ENCODE peak calls at places on chromosomes 6 and 20, in six cellular contexts. One of them, this sample, is unnamed.

GRCh38 chr6:3444276-3445088 is 12.4 kb downstream of the SLC22A23 start:
- DNase-seq in K562: no peak
- DNase-seq in sigmoid colon: no peak
- DNase-seq in suprapubic skin: no peak
- DNase-seq in prostate gland: no peak
- DNase-seq in upper lobe of left lung: no peak
- DNase-seq in this sample: no peak

GRCh38 chr6:136087986-136088385 is 162.1 kb downstream of the MTFR2 start:
- DNase-seq in sigmoid colon: no peak
- DNase-seq in upper lobe of left lung: no peak
- DNase-seq in K562: no peak
- DNase-seq in prostate gland: no peak
- DNase-seq in suprapubic skin: no peak
- DNase-seq in this sample: no peak

GRCh38 chr6:142377112-142377848 is 75.5 kb downstream of the ADGRG6 start:
- DNase-seq in upper lobe of left lung: no peak
- DNase-seq in K562: peak; percentile 13
- DNase-seq in sigmoid colon: no peak
- DNase-seq in suprapubic skin: no peak
- DNase-seq in prostate gland: peak; percentile 63
- DNase-seq in this sample: no peak

GRCh38 chr6:11192167-11192566 is 40.3 kb downstream of the NEDD9 start:
- DNase-seq in upper lobe of left lung: no peak
- DNase-seq in suprapubic skin: no peak
- DNase-seq in prostate gland: no peak
- DNase-seq in K562: no peak
- DNase-seq in sigmoid colon: no peak
- DNase-seq in this sample: no peak

GRCh38 chr6:136333824-136334464 is 44.3 kb upstream of the BCLAF1 start:
- DNase-seq in prostate gland: no peak
- DNase-seq in upper lobe of left lung: peak; percentile 15
- DNase-seq in K562: peak; percentile 34
- DNase-seq in suprapubic skin: no peak
- DNase-seq in sigmoid colon: no peak
- DNase-seq in this sample: no peak

GRCh38 chr6:75065524-75065923 is 140.3 kb downstream of the COL12A1 start:
- DNase-seq in suprapubic skin: no peak
- DNase-seq in prostate gland: no peak
- DNase-seq in upper lobe of left lung: no peak
- DNase-seq in K562: no peak
- DNase-seq in sigmoid colon: no peak
- DNase-seq in this sample: no peak

GRCh38 chr6:68638225-68638900 is 3.3 kb downstream of the ADGRB3 start:
- DNase-seq in upper lobe of left lung: no peak
- DNase-seq in K562: peak; percentile 34
- DNase-seq in prostate gland: no peak
- DNase-seq in sigmoid colon: peak; percentile 66
- DNase-seq in suprapubic skin: no peak
- DNase-seq in this sample: no peak

GRCh38 chr6:24412294-24412693 is 9.6 kb downstream of the MRS2 start:
- DNase-seq in upper lobe of left lung: no peak
- DNase-seq in K562: no peak
- DNase-seq in prostate gland: no peak
- DNase-seq in sigmoid colon: no peak
- DNase-seq in suprapubic skin: no peak
- DNase-seq in this sample: no peak

GRCh38 chr6:46217671-46218131 is 46.9 kb upstream of the ENPP5 start:
- DNase-seq in suprapubic skin: no peak
- DNase-seq in prostate gland: no peak
- DNase-seq in sigmoid colon: no peak
- DNase-seq in K562: no peak
- DNase-seq in upper lobe of left lung: no peak
- DNase-seq in this sample: no peak

GRCh38 chr20:32386091-32386490 is 28.0 kb downstream of the ASXL1 start:
- DNase-seq in K562: no peak
- DNase-seq in suprapubic skin: no peak
- DNase-seq in sigmoid colon: no peak
- DNase-seq in prostate gland: peak; percentile 22
- DNase-seq in upper lobe of left lung: no peak
- DNase-seq in this sample: no peak

GRCh38 chr20:3378138-3378537 is 29.3 kb downstream of the DNAAF9 start:
- DNase-seq in suprapubic skin: no peak
- DNase-seq in upper lobe of left lung: no peak
- DNase-seq in prostate gland: no peak
- DNase-seq in K562: no peak
- DNase-seq in sigmoid colon: no peak
- DNase-seq in this sample: no peak

GRCh38 chr6:80029442-80029841 is 25.0 kb downstream of the TTK start:
- DNase-seq in sigmoid colon: no peak
- DNase-seq in K562: no peak
- DNase-seq in suprapubic skin: no peak
- DNase-seq in upper lobe of left lung: no peak
- DNase-seq in prostate gland: no peak
- DNase-seq in this sample: no peak

GRCh38 chr6:73898599-73898998 is 202.6 kb downstream of the CD109 start:
- DNase-seq in sigmoid colon: no peak
- DNase-seq in K562: no peak
- DNase-seq in suprapubic skin: no peak
- DNase-seq in prostate gland: no peak
- DNase-seq in upper lobe of left lung: no peak
- DNase-seq in this sample: no peak

GRCh38 chr6:47137073-47137472 is 94.9 kb upstream of the ADGRF1 start:
- DNase-seq in suprapubic skin: no peak
- DNase-seq in prostate gland: no peak
- DNase-seq in sigmoid colon: no peak
- DNase-seq in K562: no peak
- DNase-seq in upper lobe of left lung: no peak
- DNase-seq in this sample: no peak

GRCh38 chr6:90101403-90101802 is 195.2 kb downstream of the BACH2 start:
- DNase-seq in suprapubic skin: no peak
- DNase-seq in K562: no peak
- DNase-seq in prostate gland: no peak
- DNase-seq in upper lobe of left lung: no peak
- DNase-seq in sigmoid colon: no peak
- DNase-seq in this sample: no peak

GRCh38 chr6:13787146-13787545 is 27.2 kb downstream of the MCUR1 start:
- DNase-seq in sigmoid colon: no peak
- DNase-seq in suprapubic skin: no peak
- DNase-seq in prostate gland: no peak
- DNase-seq in K562: no peak
- DNase-seq in upper lobe of left lung: no peak
- DNase-seq in this sample: no peak

GRCh38 chr6:44452725-44453124 is 65.2 kb downstream of the CDC5L start:
- DNase-seq in suprapubic skin: no peak
- DNase-seq in sigmoid colon: no peak
- DNase-seq in upper lobe of left lung: no peak
- DNase-seq in prostate gland: no peak
- DNase-seq in K562: no peak
- DNase-seq in this sample: no peak

GRCh38 chr6:129598244-129599187 is 111.5 kb downstream of the ARHGAP18 start:
- DNase-seq in upper lobe of left lung: no peak
- DNase-seq in K562: peak; percentile 67
- DNase-seq in prostate gland: peak; percentile 39
- DNase-seq in sigmoid colon: no peak
- DNase-seq in suprapubic skin: no peak
- DNase-seq in this sample: no peak

GRCh38 chr6:167293590-167294091 is 2.5 kb downstream of the UNC93A start:
- DNase-seq in K562: no peak
- DNase-seq in suprapubic skin: no peak
- DNase-seq in prostate gland: no peak
- DNase-seq in sigmoid colon: no peak
- DNase-seq in upper lobe of left lung: no peak
- DNase-seq in this sample: peak; percentile 58

GRCh38 chr6:6717008-6717763 is 128.7 kb downstream of the LY86 start:
- DNase-seq in sigmoid colon: no peak
- DNase-seq in suprapubic skin: no peak
- DNase-seq in upper lobe of left lung: no peak
- DNase-seq in K562: no peak
- DNase-seq in prostate gland: no peak
- DNase-seq in this sample: no peak

GRCh38 chr20:6704132-6704861 is 63.2 kb upstream of the BMP2 start:
- DNase-seq in sigmoid colon: no peak
- DNase-seq in upper lobe of left lung: no peak
- DNase-seq in prostate gland: peak; percentile 23
- DNase-seq in K562: no peak
- DNase-seq in suprapubic skin: no peak
- DNase-seq in this sample: no peak

GRCh38 chr6:82118150-82118562 is 129.4 kb downstream of the IBTK start:
- DNase-seq in prostate gland: no peak
- DNase-seq in K562: no peak
- DNase-seq in upper lobe of left lung: no peak
- DNase-seq in sigmoid colon: no peak
- DNase-seq in suprapubic skin: no peak
- DNase-seq in this sample: no peak

GRCh38 chr6:33418690-33419291 is 884 bp upstream of the CUTA start:
- DNase-seq in sigmoid colon: no peak
- DNase-seq in upper lobe of left lung: no peak
- DNase-seq in suprapubic skin: peak; percentile 64
- DNase-seq in prostate gland: no peak
- DNase-seq in K562: peak; percentile 57
- DNase-seq in this sample: peak; percentile 69

GRCh38 chr20:45392733-45393132 is 14.6 kb upstream of the TP53TG5 start:
- DNase-seq in prostate gland: no peak
- DNase-seq in sigmoid colon: no peak
- DNase-seq in suprapubic skin: no peak
- DNase-seq in K562: no peak
- DNase-seq in upper lobe of left lung: no peak
- DNase-seq in this sample: no peak

GRCh38 chr6:19444481-19444880 is 392.7 kb upstream of the ID4 start:
- DNase-seq in K562: no peak
- DNase-seq in sigmoid colon: no peak
- DNase-seq in upper lobe of left lung: no peak
- DNase-seq in suprapubic skin: no peak
- DNase-seq in prostate gland: no peak
- DNase-seq in this sample: no peak

GRCh38 chr20:33812673-33813462 is 1.7 kb downstream of the CHMP4B start:
- DNase-seq in prostate gland: no peak
- DNase-seq in sigmoid colon: no peak
- DNase-seq in upper lobe of left lung: no peak
- DNase-seq in K562: peak; percentile 48
- DNase-seq in suprapubic skin: no peak
- DNase-seq in this sample: no peak

GRCh38 chr6:31005249-31006020 is 4.8 kb upstream of the MUC22 start:
- DNase-seq in upper lobe of left lung: no peak
- DNase-seq in K562: no peak
- DNase-seq in prostate gland: no peak
- DNase-seq in sigmoid colon: no peak
- DNase-seq in suprapubic skin: peak; percentile 14
- DNase-seq in this sample: no peak

GRCh38 chr6:52390361-52390727 is 28.4 kb downstream of the PAQR8 start:
- DNase-seq in upper lobe of left lung: no peak
- DNase-seq in prostate gland: peak; percentile 21
- DNase-seq in K562: peak; percentile 64
- DNase-seq in suprapubic skin: no peak
- DNase-seq in sigmoid colon: no peak
- DNase-seq in this sample: no peak
- TF ChIP-seq POLR2A in upper lobe of left lung: no peak
- TF ChIP-seq POLR2A in prostate gland: no peak
- TF ChIP-seq POLR2A in K562: no peak
- TF ChIP-seq POLR2A in suprapubic skin: no peak
- TF ChIP-seq POLR2A in sigmoid colon: no peak
- TF ChIP-seq POLR2A in this sample: no peak

GRCh38 chr6:158818008-158818579 is 1.1 kb downstream of the EZR start:
- DNase-seq in upper lobe of left lung: peak; percentile 97
- DNase-seq in suprapubic skin: peak; percentile 86
- DNase-seq in K562: peak; percentile 87
- DNase-seq in prostate gland: peak; percentile 83
- DNase-seq in sigmoid colon: peak; percentile 89
- DNase-seq in this sample: peak; percentile 96
- TF ChIP-seq POLR2AphosphoS5 in upper lobe of left lung: peak; percentile 99
- TF ChIP-seq POLR2AphosphoS5 in suprapubic skin: no peak
- TF ChIP-seq POLR2AphosphoS5 in K562: peak; percentile 57
- TF ChIP-seq POLR2AphosphoS5 in prostate gland: peak; percentile 85
- TF ChIP-seq POLR2AphosphoS5 in sigmoid colon: peak; percentile 95
- TF ChIP-seq POLR2AphosphoS5 in this sample: peak; percentile 97

GRCh38 chr20:8532169-8532568 is 400.1 kb downstream of the PLCB1 start:
- DNase-seq in K562: no peak
- DNase-seq in prostate gland: no peak
- DNase-seq in sigmoid colon: no peak
- DNase-seq in suprapubic skin: no peak
- DNase-seq in upper lobe of left lung: no peak
- DNase-seq in this sample: no peak
- TF ChIP-seq CTCF in K562: no peak
- TF ChIP-seq CTCF in prostate gland: no peak
- TF ChIP-seq CTCF in sigmoid colon: no peak
- TF ChIP-seq CTCF in suprapubic skin: no peak
- TF ChIP-seq CTCF in upper lobe of left lung: no peak
- TF ChIP-seq CTCF in this sample: no peak

GRCh38 chr20:50309764-50310672 is 119.4 kb downstream of the CEBPB start:
- DNase-seq in prostate gland: peak; percentile 3
- DNase-seq in upper lobe of left lung: no peak
- DNase-seq in K562: no peak
- DNase-seq in suprapubic skin: no peak
- DNase-seq in sigmoid colon: no peak
- DNase-seq in this sample: peak; percentile 72

GRCh38 chr20:50306478-50307423 is 116.1 kb downstream of the CEBPB start:
- DNase-seq in upper lobe of left lung: no peak
- DNase-seq in sigmoid colon: no peak
- DNase-seq in K562: no peak
- DNase-seq in suprapubic skin: peak; percentile 59
- DNase-seq in prostate gland: no peak
- DNase-seq in this sample: peak; percentile 49

GRCh38 chr20:50309280-50309763 is 118.7 kb downstream of the CEBPB start:
- DNase-seq in K562: no peak
- DNase-seq in suprapubic skin: no peak
- DNase-seq in upper lobe of left lung: no peak
- DNase-seq in prostate gland: peak; percentile 4
- DNase-seq in sigmoid colon: no peak
- DNase-seq in this sample: peak; percentile 4

GRCh38 chr20:50308166-50308512 is 117.5 kb downstream of the CEBPB start:
- DNase-seq in prostate gland: no peak
- DNase-seq in upper lobe of left lung: no peak
- DNase-seq in suprapubic skin: no peak
- DNase-seq in sigmoid colon: peak; percentile 36
- DNase-seq in K562: no peak
- DNase-seq in this sample: no peak

DNA sequence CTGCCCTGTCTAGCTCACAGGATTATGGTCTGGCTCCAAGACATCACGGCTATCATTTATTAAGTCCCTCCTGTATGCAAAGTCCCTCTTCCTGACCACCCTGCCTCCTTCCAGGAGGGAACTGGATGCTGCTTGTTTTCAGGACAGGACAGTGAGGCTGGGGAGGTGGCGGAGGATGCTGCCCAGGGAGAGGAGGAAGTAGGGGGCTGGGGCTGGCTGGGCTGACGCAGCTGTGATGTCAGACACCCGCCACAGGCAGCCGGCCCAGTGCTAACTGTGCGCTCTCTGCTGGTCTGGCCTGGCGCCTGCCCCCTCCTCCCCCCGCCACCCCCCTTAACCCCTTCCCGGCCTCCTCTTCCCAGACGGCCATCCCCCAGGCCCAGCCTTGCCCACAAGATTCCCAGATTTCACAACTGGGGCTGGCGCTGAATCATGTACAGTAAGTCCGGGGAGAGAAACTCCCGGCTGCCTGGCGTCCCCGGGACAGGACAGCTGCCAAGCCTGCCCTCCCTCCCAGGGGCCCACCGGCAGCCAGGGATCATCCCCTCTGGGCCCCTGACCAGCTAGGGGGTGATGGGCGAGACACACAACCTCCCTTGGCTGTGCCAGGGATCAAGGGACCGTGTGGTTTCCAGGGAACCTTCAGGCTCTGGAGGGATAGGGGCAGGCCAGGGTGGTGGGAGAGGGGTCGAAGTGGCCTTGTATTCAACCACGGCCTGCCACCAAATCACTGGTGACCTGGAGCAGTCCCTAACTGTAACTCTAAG is 118.1 kb downstream of the CEBPB start:
- DNase-seq in upper lobe of left lung: peak; percentile 92
- DNase-seq in suprapubic skin: peak; percentile 96
- DNase-seq in K562: peak; percentile 69
- DNase-seq in prostate gland: peak; percentile 70
- DNase-seq in sigmoid colon: peak; percentile 99
- DNase-seq in this sample: peak; percentile 95
- TF ChIP-seq POLR2A in upper lobe of left lung: no peak
- TF ChIP-seq POLR2A in suprapubic skin: peak; percentile 62
- TF ChIP-seq POLR2A in K562: no peak
- TF ChIP-seq POLR2A in prostate gland: peak; percentile 45
- TF ChIP-seq POLR2A in sigmoid colon: peak; percentile 50
- TF ChIP-seq POLR2A in this sample: no peak

This sample was measured in spleen.